ENCODE peak calls at places on chromosomes 6 and 20, in six cellular contexts. T, X, M, U, O and P are unnamed samples.

GRCh38 chr6:149317656-149318571 is at the start of gene TAB2:
- DNase-seq in T (no peak), X (peak), M (peak), U (peak), O (peak), P (no peak)

GRCh38 chr6:131989036-131989435 is 37.9 kb upstream of the CCN2 start:
- DNase-seq in T (no peak), X (no peak), M (no peak), U (no peak), O (no peak), P (no peak)

GRCh38 chr6:6803180-6803978 is 214.9 kb downstream of the LY86 start:
- DNase-seq in T (no peak), X (no peak), M (peak), U (peak), O (no peak), P (no peak)

GRCh38 chr20:17298169-17298568 is 71.3 kb downstream of the PCSK2 start:
- DNase-seq in T (no peak), X (no peak), M (no peak), U (no peak), O (no peak), P (no peak)

GRCh38 chr20:21571841-21572690 is 58.2 kb upstream of the NKX2-2 start:
- DNase-seq in T (no peak), X (no peak), M (peak), U (peak), O (peak), P (peak)

GRCh38 chr6:17630511-17631073 is 30.5 kb downstream of the FAM8A1 start:
- DNase-seq in T (no peak), X (no peak), M (no peak), U (no peak), O (peak), P (no peak)

GRCh38 chr6:20876016-20876415 is 341.8 kb downstream of the CDKAL1 start:
- DNase-seq in T (no peak), X (peak), M (no peak), U (no peak), O (peak), P (no peak)

GRCh38 chr6:31901415-31901952 is 402 bp downstream of the ZBTB12 start:
- DNase-seq in T (peak), X (peak), M (peak), U (peak), O (peak), P (peak)

GRCh38 chr6:35341557-35341956 is 801 bp upstream of the PPARD start:
- DNase-seq in T (no peak), X (no peak), M (no peak), U (no peak), O (no peak), P (no peak)

GRCh38 chr6:146785001-146785585 is 186.3 kb downstream of the ADGB start:
- DNase-seq in T (no peak), X (no peak), M (peak), U (peak), O (peak), P (peak)

GRCh38 chr20:41018153-41018552 is 10.5 kb upstream of the TOP1 start:
- DNase-seq in T (no peak), X (no peak), M (no peak), U (no peak), O (no peak), P (no peak)

GRCh38 chr6:136823128-136823660 is 802 bp downstream of the PEX7 start:
- DNase-seq in T (peak), X (no peak), M (no peak), U (peak), O (no peak), P (no peak)

GRCh38 chr6:39599341-39599740 is 125.9 kb downstream of the KIF6 start:
- DNase-seq in T (no peak), X (no peak), M (no peak), U (no peak), O (no peak), P (no peak)

GRCh38 chr20:15951711-15952110 is 621.5 kb downstream of the KIF16B start:
- DNase-seq in T (no peak), X (no peak), M (no peak), U (no peak), O (no peak), P (no peak)

GRCh38 chr20:18718129-18718528 is 95.5 kb upstream of the SCP2D1 start:
- DNase-seq in T (no peak), X (no peak), M (no peak), U (no peak), O (no peak), P (no peak)

GRCh38 chr6:106546322-106547052 is 82.8 kb downstream of the RTN4IP1 start:
- DNase-seq in T (no peak), X (no peak), M (no peak), U (no peak), O (peak), P (no peak)

GRCh38 chr20:34111057-34111711 is 859 bp downstream of the EIF2S2 start:
- DNase-seq in T (no peak), X (no peak), M (no peak), U (no peak), O (peak), P (no peak)

GRCh38 chr20:50528804-50529351 is 18.7 kb downstream of the PTPN1 start:
- DNase-seq in T (no peak), X (no peak), M (no peak), U (no peak), O (peak), P (no peak)